ENCODE peak calls at places on chromosome 1, in five cellular contexts. D, V, S, X and H are unnamed samples.

GRCh38 chr1:61585714-61586113 is 139.2 kb downstream of the TM2D1 start:
- DNase-seq in V (peak; percentile 55), X (no peak), D (no peak), S (no peak), H (no peak)

GRCh38 chr1:156458181-156458503 is 42.4 kb downstream of the MEF2D start:
- DNase-seq in V (no peak), D (no peak), S (peak; percentile 57), X (no peak), H (no peak)

GRCh38 chr1:46301406-46302090 is 1.9 kb downstream of the LRRC41 start:
- DNase-seq in V (no peak), S (peak; percentile 74), X (no peak), D (no peak), H (no peak)

GRCh38 chr1:183914283-183914682 is 109.4 kb downstream of the RGL1 start:
- DNase-seq in V (no peak), D (no peak), S (peak; percentile 15), X (no peak), H (no peak)

GRCh38 chr1:22527122-22527521 is 36.2 kb upstream of the EPHA8 start:
- DNase-seq in D (no peak), S (no peak), V (no peak), X (no peak), H (no peak)

GRCh38 chr1:151513626-151514101 is 2.5 kb downstream of the CGN start:
- DNase-seq in X (peak; percentile 8), V (peak; percentile 91), S (no peak), D (no peak), H (no peak)

GRCh38 chr1:43958351-43959255 is 11.2 kb upstream of the DPH2 start:
- DNase-seq in X (no peak), S (no peak), D (no peak), V (no peak), H (no peak)

GRCh38 chr1:118147542-118147941 is 37.5 kb downstream of the SPAG17 start:
- DNase-seq in V (no peak), S (peak; percentile 90), D (no peak), X (no peak), H (no peak)

GRCh38 chr1:14524816-14525215 is 73.7 kb upstream of the KAZN start:
- DNase-seq in X (no peak), V (no peak), S (no peak), D (no peak), H (no peak)

GRCh38 chr1:189305279-189305678 is 1172.4 kb downstream of the BRINP3 start:
- DNase-seq in D (no peak), X (no peak), S (no peak), V (no peak), H (no peak)

GRCh38 chr1:47754221-47754620 is 243.0 kb downstream of the TRABD2B start:
- DNase-seq in V (no peak), S (no peak), D (no peak), X (no peak), H (no peak)

GRCh38 chr1:166330096-166330495 is 163.3 kb upstream of the FAM78B start:
- DNase-seq in V (no peak), S (no peak), D (no peak), X (no peak), H (no peak)

GRCh38 chr1:23282967-23283366 is 61.1 kb downstream of the HNRNPR start:
- DNase-seq in S (peak; percentile 88), V (no peak), X (no peak), D (no peak), H (no peak)

GRCh38 chr1:164440222-164440621 is 118.8 kb upstream of the PBX1 start:
- DNase-seq in V (no peak), D (no peak), S (peak; percentile 58), X (no peak), H (no peak)

GRCh38 chr1:109370712-109371270 is 26.9 kb downstream of the SORT1 start:
- DNase-seq in V (no peak), S (peak; percentile 96), X (no peak), D (no peak), H (peak; percentile 19)

GRCh38 chr1:46539968-46540367 is 11.5 kb downstream of the KNCN start:
- DNase-seq in S (peak; percentile 52), D (no peak), X (no peak), V (no peak), H (no peak)

GRCh38 chr1:32116531-32116930 is 8.7 kb downstream of the KPNA6 start:
- DNase-seq in V (no peak), X (no peak), D (no peak), S (peak; percentile 13), H (no peak)

GRCh38 chr1:74726063-74726462 is 6.8 kb downstream of the CRYZ start:
- DNase-seq in S (no peak), X (no peak), V (no peak), D (no peak), H (no peak)

GRCh38 chr1:183023146-183023600 is at the start of gene LAMC1:
- DNase-seq in V (peak; percentile 66), D (peak; percentile 87), S (peak; percentile 84), X (peak; percentile 84), H (peak; percentile 81)

GRCh38 chr1:42943166-42943565 is 15.5 kb downstream of the SLC2A1 start:
- DNase-seq in S (no peak), V (peak; percentile 89), D (no peak), X (no peak), H (no peak)

GRCh38 chr1:69743146-69743545 is 175.4 kb downstream of the LRRC7 start:
- DNase-seq in X (no peak), S (no peak), V (no peak), D (no peak), H (no peak)

GRCh38 chr1:244336232-244336899 is 115.3 kb downstream of the ADSS2 start:
- DNase-seq in X (no peak), V (no peak), D (no peak), S (no peak), H (no peak)

GRCh38 chr1:63779338-63779819 is 5.6 kb downstream of the ROR1 start:
- DNase-seq in X (no peak), S (peak; percentile 77), D (no peak), V (no peak), H (no peak)

GRCh38 chr1:230340778-230341546 is 85.2 kb downstream of the PGBD5 start:
- DNase-seq in S (no peak), X (no peak), V (no peak), D (peak; percentile 60), H (no peak)

GRCh38 chr1:233962878-233963277 is 58.4 kb downstream of the SLC35F3 start:
- DNase-seq in V (no peak), D (no peak), S (no peak), X (no peak), H (no peak)

DNA sequence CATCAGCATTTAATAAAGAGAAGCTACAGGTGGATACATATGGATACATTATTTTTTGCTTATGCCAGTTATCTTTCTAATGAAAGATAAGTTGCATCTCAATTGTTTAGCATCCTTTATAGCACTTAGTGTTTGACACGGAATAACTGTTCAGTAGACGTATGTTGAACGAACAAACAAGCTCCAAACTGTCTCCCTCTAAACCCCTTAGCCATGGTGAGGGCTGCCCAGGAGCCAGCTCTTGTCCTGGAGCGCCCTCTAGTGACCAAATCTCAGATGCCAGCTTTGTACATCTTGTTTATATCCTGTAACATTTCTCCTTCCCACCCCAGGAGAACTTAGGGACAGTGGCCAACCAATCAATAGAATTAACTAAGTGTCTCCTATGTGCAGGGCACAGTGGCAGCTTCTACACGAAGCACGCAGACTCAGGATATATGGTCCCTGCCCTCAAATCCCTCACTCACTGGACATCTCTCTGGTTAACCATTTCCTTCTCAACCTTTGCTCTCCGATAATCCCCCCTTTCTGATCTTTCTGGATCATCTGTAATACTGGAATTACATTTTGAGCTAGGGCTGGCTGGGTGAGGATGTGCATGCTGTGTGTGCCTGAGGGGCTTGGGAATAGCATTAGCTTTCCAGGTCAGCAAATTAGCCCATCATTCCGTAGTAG is 22.9 kb downstream of the KCNA10 start:
- DNase-seq in S (peak; percentile 74), D (peak; percentile 70), X (peak; percentile 77), V (peak; percentile 82), H (peak; percentile 78)
- TF ChIP-seq CTCF in S (peak; percentile 89), D (peak; percentile 90), X (peak; percentile 97), V (peak; percentile 74), H (peak; percentile 87)

DNA sequence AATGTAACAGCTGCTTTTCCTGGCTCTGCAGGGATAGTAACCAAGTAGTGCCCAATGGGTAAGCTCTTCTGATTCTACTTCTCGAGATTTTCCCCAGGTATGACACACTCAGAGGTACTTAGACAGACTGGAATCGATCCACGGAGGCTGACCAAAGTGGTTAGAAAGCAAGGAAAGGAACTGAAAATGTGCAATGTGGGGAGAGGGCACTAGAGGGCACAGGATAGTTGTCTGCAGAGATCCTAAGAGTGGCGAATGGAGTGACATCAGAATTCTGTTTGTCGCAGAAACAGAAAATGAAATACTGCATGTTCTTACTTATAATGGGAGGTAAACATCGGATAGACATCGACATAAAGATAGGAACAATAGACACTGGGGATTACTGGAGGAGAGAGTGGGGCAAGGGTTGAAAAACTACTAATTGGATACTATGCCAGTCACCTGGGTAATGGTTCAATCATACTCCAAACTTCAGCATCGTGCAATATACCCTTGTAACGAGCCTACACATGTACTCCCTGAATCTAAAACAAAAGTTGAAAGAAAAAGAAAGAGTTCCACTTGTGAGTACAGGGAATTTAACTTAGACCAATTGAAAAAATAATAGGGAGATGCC is 23.3 kb downstream of the CYP2J2 start:
- DNase-seq in X (no peak), V (no peak), S (peak; percentile 12), D (no peak), H (peak; percentile 18)
- H3K4me3 ChIP-seq in X (no peak overlapping the region), V (no peak overlapping the region), S (no peak overlapping the region), D (no peak overlapping the region), H (no peak overlapping the region)

DNA sequence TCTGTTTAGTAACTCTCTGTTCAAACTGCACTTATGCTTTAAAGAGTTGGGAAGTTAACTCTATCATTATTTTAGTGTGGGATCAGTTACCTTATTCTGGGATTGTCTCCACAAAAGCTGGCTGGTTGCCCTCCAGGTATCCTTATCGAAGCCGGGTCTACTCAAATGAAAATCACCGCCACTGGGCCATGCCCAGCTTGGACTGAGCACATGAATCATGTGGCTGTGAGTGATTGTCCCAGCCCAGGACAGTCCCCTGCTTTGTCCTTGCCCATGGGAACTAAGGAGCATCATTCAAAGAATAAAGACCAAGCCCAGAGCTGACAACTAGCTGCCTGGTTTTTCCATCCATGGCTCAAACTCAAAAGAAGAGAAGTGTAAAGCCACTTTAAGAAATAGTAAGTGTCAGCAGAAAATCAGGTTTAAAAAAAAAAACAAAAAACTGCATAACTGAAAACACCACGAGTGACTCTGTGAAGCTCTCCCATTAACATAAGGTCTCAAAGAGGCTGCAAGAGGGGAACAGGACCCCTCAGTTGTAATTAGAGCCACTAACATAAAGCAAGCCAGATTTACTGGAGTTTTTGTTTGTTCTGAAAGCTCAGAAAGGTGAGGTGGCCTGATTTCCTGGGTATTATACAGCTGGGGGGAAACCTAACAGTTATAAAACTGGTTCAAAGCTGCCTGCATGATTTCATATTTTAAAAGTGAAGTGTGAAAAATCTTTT is 91.5 kb downstream of the KIF14 start:
- DNase-seq in S (no peak), X (no peak), V (no peak), D (no peak), H (no peak)
- TF ChIP-seq CTCF in S (no peak), X (no peak), V (no peak), D (no peak), H (no peak)

GRCh38 chr1:158290571-158290935 is 830 bp downstream of the CD1C start:
- DNase-seq in S (no peak), V (no peak), X (peak; percentile 61), D (no peak), H (no peak)

GRCh38 chr1:158286966-158287365 is 2.8 kb upstream of the CD1C start:
- DNase-seq in X (peak; percentile 74), S (no peak), D (no peak), V (no peak), H (peak; percentile 29)

GRCh38 chr1:158286487-158286886 is 3.2 kb upstream of the CD1C start:
- DNase-seq in S (no peak), V (no peak), X (no peak), D (no peak), H (peak; percentile 21)

GRCh38 chr1:158285756-158286241 is 3.9 kb upstream of the CD1C start:
- DNase-seq in D (peak; percentile 20), X (peak; percentile 92), V (peak; percentile 35), S (no peak), H (peak; percentile 77)

GRCh38 chr1:158289722-158290570 is at the start of gene CD1C:
- DNase-seq in S (no peak), X (peak; percentile 70), V (no peak), D (no peak), H (peak; percentile 3)
- H3K4me3 ChIP-seq in S (no peak within 1 kb of the TSS), X (peak within 1 kb of the TSS; percentile 70), V (no peak within 1 kb of the TSS), D (no peak within 1 kb of the TSS), H (no peak within 1 kb of the TSS)